ENCODE peak calls at places on chromosomes 1 and 21, in five cellular contexts. E, G, R, C and Y are unnamed samples.

GRCh38 chr1:212565571-212566305 is 42.8 kb upstream of the ATF3 start:
- DNase-seq in E (no peak), G (no peak), R (no peak), C (no peak), Y (no peak)

GRCh38 chr1:85396194-85396593 is 68.8 kb downstream of the DDAH1 start:
- DNase-seq in E (no peak), G (no peak), R (no peak), C (no peak), Y (no peak)

GRCh38 chr1:8681317-8681650 is 136.2 kb downstream of the RERE start:
- DNase-seq in E (no peak), G (no peak), R (no peak), C (peak), Y (no peak)

GRCh38 chr1:190262538-190262937 is 215.1 kb downstream of the BRINP3 start:
- DNase-seq in E (no peak), G (no peak), R (no peak), C (no peak), Y (no peak)

GRCh38 chr1:97247196-97247595 is 525.6 kb downstream of the PTBP2 start:
- DNase-seq in E (no peak), G (no peak), R (no peak), C (no peak), Y (no peak)

GRCh38 chr1:12209495-12209832 is 20.4 kb upstream of the VPS13D start:
- DNase-seq in E (no peak), G (no peak), R (no peak), C (no peak), Y (no peak)

GRCh38 chr1:118204648-118205047 is 19.6 kb upstream of the SPAG17 start:
- DNase-seq in E (no peak), G (no peak), R (no peak), C (no peak), Y (no peak)

GRCh38 chr21:44948426-44949120 is 8.7 kb downstream of the SLX9 start:
- DNase-seq in E (no peak), G (no peak), R (no peak), C (no peak), Y (no peak)

GRCh38 chr1:125066385-125066784 is 3881.6 kb downstream of the SRGAP2C start:
- DNase-seq in E (no peak), G (no peak), R (no peak), C (no peak), Y (no peak)

GRCh38 chr1:51264470-51264869 is 28.4 kb downstream of the RNF11 start:
- DNase-seq in E (no peak), G (no peak), R (no peak), C (no peak), Y (no peak)

GRCh38 chr1:18572022-18572920 is 58.4 kb upstream of the PAX7 start:
- DNase-seq in E (no peak), G (no peak), R (no peak), C (no peak), Y (no peak)

GRCh38 chr21:18153063-18153462 is 91.6 kb upstream of the CHODL start:
- DNase-seq in E (no peak), G (no peak), R (no peak), C (no peak), Y (no peak)

GRCh38 chr1:54488065-54488750 is 59.8 kb upstream of the ACOT11 start:
- DNase-seq in E (peak), G (peak), R (no peak), C (peak), Y (peak)

GRCh38 chr1:31755197-31755611 is 8.9 kb downstream of the ADGRB2 start:
- DNase-seq in E (no peak), G (no peak), R (no peak), C (no peak), Y (no peak)

GRCh38 chr1:89779541-89779940 is 41.3 kb upstream of the LRRC8D start:
- DNase-seq in E (no peak), G (no peak), R (no peak), C (no peak), Y (no peak)

GRCh38 chr1:243726792-243727502 is 123.1 kb downstream of the AKT3 start:
- DNase-seq in E (no peak), G (no peak), R (no peak), C (no peak), Y (no peak)
- TF ChIP-seq SUZ12 in E (no peak), G (no peak), R (no peak), C (no peak), Y (no peak)

GRCh38 chr1:235759336-235759735 is 107.4 kb downstream of the LYST start:
- DNase-seq in E (no peak), G (no peak), R (no peak), C (no peak), Y (no peak)
- TF ChIP-seq SUZ12 in E (no peak), G (no peak), R (no peak), C (no peak), Y (no peak)

GRCh38 chr1:94329986-94330385 is 88.2 kb upstream of the ABCD3 start:
- DNase-seq in E (no peak), G (peak), R (no peak), C (peak), Y (no peak)
- TF ChIP-seq SUZ12 in E (no peak), G (no peak), R (no peak), C (no peak), Y (no peak)

GRCh38 chr1:182674346-182675246 is 9.8 kb downstream of the RGS8 start:
- DNase-seq in E (no peak), G (no peak), R (no peak), C (no peak), Y (no peak)
- TF ChIP-seq SUZ12 in E (no peak), G (no peak), R (no peak), C (no peak), Y (no peak)

GRCh38 chr21:42038826-42039425 is 28.8 kb upstream of the ZBTB21 start:
- DNase-seq in E (no peak), G (no peak), R (no peak), C (no peak), Y (no peak)

GRCh38 chr21:42039470-42039901 is 29.3 kb upstream of the ZBTB21 start:
- DNase-seq in E (no peak), G (no peak), R (no peak), C (no peak), Y (no peak)

GRCh38 chr21:42040411-42041180 is 30.4 kb upstream of the ZBTB21 start:
- DNase-seq in E (no peak), G (no peak), R (no peak), C (peak), Y (no peak)

GRCh38 chr21:42041246-42041645 is 29.9 kb upstream of the UMODL1 start:
- DNase-seq in E (no peak), G (no peak), R (no peak), C (no peak), Y (no peak)

GRCh38 chr21:42039911-42040351 is 29.8 kb upstream of the ZBTB21 start:
- DNase-seq in E (no peak), G (no peak), R (no peak), C (no peak), Y (no peak)
- TF ChIP-seq SUZ12 in E (no peak), G (no peak), R (no peak), C (no peak), Y (no peak)